ENCODE peak calls at places on chromosomes 7 and 10, in six cellular contexts. One of them, this sample, is unnamed.

GRCh38 chr10:4103586-4103985 is 318.6 kb upstream of the KLF6 start:
- DNase-seq in psoas muscle: no peak
- DNase-seq in stimulated activated CD4-positive, alpha-beta T cell treated with anti-CD3 and anti-CD28 coated beads, Interleukin-4, amount 100 ng/mL, for 1 hour: no peak
- DNase-seq in GM04503: no peak
- DNase-seq in naive B cell: no peak
- DNase-seq in H9: no peak
- DNase-seq in this sample: no peak

GRCh38 chr10:131215776-131216175 is 95.7 kb downstream of the TCERG1L start:
- DNase-seq in psoas muscle: peak
- DNase-seq in stimulated activated CD4-positive, alpha-beta T cell treated with anti-CD3 and anti-CD28 coated beads, Interleukin-4, amount 100 ng/mL, for 1 hour: no peak
- DNase-seq in GM04503: no peak
- DNase-seq in naive B cell: no peak
- DNase-seq in H9: no peak
- DNase-seq in this sample: peak

GRCh38 chr10:76033457-76034196 is 602.2 kb downstream of the LRMDA start:
- DNase-seq in psoas muscle: no peak
- DNase-seq in stimulated activated CD4-positive, alpha-beta T cell treated with anti-CD3 and anti-CD28 coated beads, Interleukin-4, amount 100 ng/mL, for 1 hour: no peak
- DNase-seq in GM04503: no peak
- DNase-seq in naive B cell: no peak
- DNase-seq in H9: peak
- DNase-seq in this sample: no peak

GRCh38 chr7:141950796-141951195 is 4.0 kb upstream of the CLEC5A start:
- DNase-seq in psoas muscle: no peak
- DNase-seq in stimulated activated CD4-positive, alpha-beta T cell treated with anti-CD3 and anti-CD28 coated beads, Interleukin-4, amount 100 ng/mL, for 1 hour: no peak
- DNase-seq in GM04503: no peak
- DNase-seq in naive B cell: no peak
- DNase-seq in H9: no peak
- DNase-seq in this sample: no peak

GRCh38 chr7:129807863-129808262 is 144.9 kb downstream of the UBE2H start:
- DNase-seq in psoas muscle: no peak
- DNase-seq in stimulated activated CD4-positive, alpha-beta T cell treated with anti-CD3 and anti-CD28 coated beads, Interleukin-4, amount 100 ng/mL, for 1 hour: no peak
- DNase-seq in GM04503: no peak
- DNase-seq in naive B cell: no peak
- DNase-seq in H9: no peak
- DNase-seq in this sample: no peak

GRCh38 chr10:49001402-49001801 is 61.8 kb upstream of the LRRC18 start:
- DNase-seq in psoas muscle: no peak
- DNase-seq in stimulated activated CD4-positive, alpha-beta T cell treated with anti-CD3 and anti-CD28 coated beads, Interleukin-4, amount 100 ng/mL, for 1 hour: no peak
- DNase-seq in GM04503: no peak
- DNase-seq in naive B cell: no peak
- DNase-seq in H9: peak
- DNase-seq in this sample: no peak

GRCh38 chr10:84903320-84903719 is 574.9 kb downstream of the CCSER2 start:
- DNase-seq in psoas muscle: no peak
- DNase-seq in stimulated activated CD4-positive, alpha-beta T cell treated with anti-CD3 and anti-CD28 coated beads, Interleukin-4, amount 100 ng/mL, for 1 hour: no peak
- DNase-seq in GM04503: no peak
- DNase-seq in naive B cell: no peak
- DNase-seq in H9: no peak
- DNase-seq in this sample: no peak

GRCh38 chr10:63054889-63055606 is 78.1 kb upstream of the NRBF2 start:
- DNase-seq in psoas muscle: no peak
- DNase-seq in stimulated activated CD4-positive, alpha-beta T cell treated with anti-CD3 and anti-CD28 coated beads, Interleukin-4, amount 100 ng/mL, for 1 hour: no peak
- DNase-seq in GM04503: no peak
- DNase-seq in naive B cell: no peak
- DNase-seq in H9: no peak
- DNase-seq in this sample: no peak

GRCh38 chr10:44883581-44884331 is 27.4 kb upstream of the TMEM72 start:
- DNase-seq in psoas muscle: no peak
- DNase-seq in stimulated activated CD4-positive, alpha-beta T cell treated with anti-CD3 and anti-CD28 coated beads, Interleukin-4, amount 100 ng/mL, for 1 hour: no peak
- DNase-seq in GM04503: no peak
- DNase-seq in naive B cell: no peak
- DNase-seq in H9: no peak
- DNase-seq in this sample: no peak

GRCh38 chr10:123885406-123886164 is 6.0 kb downstream of the CPXM2 start:
- DNase-seq in psoas muscle: no peak
- DNase-seq in stimulated activated CD4-positive, alpha-beta T cell treated with anti-CD3 and anti-CD28 coated beads, Interleukin-4, amount 100 ng/mL, for 1 hour: no peak
- DNase-seq in GM04503: no peak
- DNase-seq in naive B cell: no peak
- DNase-seq in H9: no peak
- DNase-seq in this sample: no peak

GRCh38 chr10:71970331-71970730 is 6.1 kb downstream of the CHST3 start:
- DNase-seq in psoas muscle: peak
- DNase-seq in stimulated activated CD4-positive, alpha-beta T cell treated with anti-CD3 and anti-CD28 coated beads, Interleukin-4, amount 100 ng/mL, for 1 hour: no peak
- DNase-seq in GM04503: no peak
- DNase-seq in naive B cell: no peak
- DNase-seq in H9: peak
- DNase-seq in this sample: no peak

GRCh38 chr7:70595741-70596574 is 536.0 kb upstream of the GALNT17 start:
- DNase-seq in psoas muscle: peak
- DNase-seq in stimulated activated CD4-positive, alpha-beta T cell treated with anti-CD3 and anti-CD28 coated beads, Interleukin-4, amount 100 ng/mL, for 1 hour: no peak
- DNase-seq in GM04503: no peak
- DNase-seq in naive B cell: no peak
- DNase-seq in H9: peak
- DNase-seq in this sample: peak

GRCh38 chr10:30827531-30828120 is 198.1 kb upstream of the LYZL2 start:
- DNase-seq in psoas muscle: no peak
- DNase-seq in stimulated activated CD4-positive, alpha-beta T cell treated with anti-CD3 and anti-CD28 coated beads, Interleukin-4, amount 100 ng/mL, for 1 hour: no peak
- DNase-seq in GM04503: no peak
- DNase-seq in naive B cell: no peak
- DNase-seq in H9: no peak
- DNase-seq in this sample: no peak

GRCh38 chr10:59304521-59305097 is 57.7 kb downstream of the FAM13C start:
- DNase-seq in psoas muscle: no peak
- DNase-seq in stimulated activated CD4-positive, alpha-beta T cell treated with anti-CD3 and anti-CD28 coated beads, Interleukin-4, amount 100 ng/mL, for 1 hour: no peak
- DNase-seq in GM04503: no peak
- DNase-seq in naive B cell: no peak
- DNase-seq in H9: no peak
- DNase-seq in this sample: no peak

GRCh38 chr7:146296028-146296427 is 179.4 kb downstream of the CNTNAP2 start:
- DNase-seq in psoas muscle: no peak
- DNase-seq in stimulated activated CD4-positive, alpha-beta T cell treated with anti-CD3 and anti-CD28 coated beads, Interleukin-4, amount 100 ng/mL, for 1 hour: no peak
- DNase-seq in GM04503: no peak
- DNase-seq in naive B cell: no peak
- DNase-seq in H9: no peak
- DNase-seq in this sample: no peak

GRCh38 chr10:124339119-124339807 is 79.5 kb downstream of the OAT start:
- DNase-seq in psoas muscle: no peak
- DNase-seq in stimulated activated CD4-positive, alpha-beta T cell treated with anti-CD3 and anti-CD28 coated beads, Interleukin-4, amount 100 ng/mL, for 1 hour: no peak
- DNase-seq in GM04503: no peak
- DNase-seq in naive B cell: no peak
- DNase-seq in H9: peak
- DNase-seq in this sample: no peak

GRCh38 chr7:23547662-23548061 is 15.9 kb upstream of the TRA2A start:
- DNase-seq in psoas muscle: no peak
- DNase-seq in stimulated activated CD4-positive, alpha-beta T cell treated with anti-CD3 and anti-CD28 coated beads, Interleukin-4, amount 100 ng/mL, for 1 hour: no peak
- DNase-seq in GM04503: no peak
- DNase-seq in naive B cell: no peak
- DNase-seq in H9: no peak
- DNase-seq in this sample: no peak

GRCh38 chr10:1048349-1048731 is 579 bp downstream of the IDI1 start:
- DNase-seq in psoas muscle: peak
- DNase-seq in stimulated activated CD4-positive, alpha-beta T cell treated with anti-CD3 and anti-CD28 coated beads, Interleukin-4, amount 100 ng/mL, for 1 hour: no peak
- DNase-seq in GM04503: no peak
- DNase-seq in naive B cell: peak
- DNase-seq in H9: no peak
- DNase-seq in this sample: peak

This sample was measured in Peyer's patch.